ENCODE peak calls at places on chromosomes 6 and 20, in eight cellular contexts. One of them, this sample, is unnamed.

GRCh38 chr6:157585274-157586087 is 204.5 kb downstream of the ZDHHC14 start:
- DNase-seq in retinal pigment epithelial cell: no peak
- DNase-seq in mesothelial cell of epicardium: no peak
- DNase-seq in astrocyte of the spinal cord: no peak
- DNase-seq in type B pancreatic cell: no peak
- DNase-seq in HCT116: no peak
- DNase-seq in CD8-positive, alpha-beta T cell: no peak
- DNase-seq in endothelial cell: no peak
- DNase-seq in this sample: no peak

GRCh38 chr6:121235386-121235785 is 98.9 kb downstream of the TBC1D32 start:
- DNase-seq in retinal pigment epithelial cell: peak
- DNase-seq in mesothelial cell of epicardium: no peak
- DNase-seq in astrocyte of the spinal cord: no peak
- DNase-seq in type B pancreatic cell: no peak
- DNase-seq in HCT116: no peak
- DNase-seq in CD8-positive, alpha-beta T cell: no peak
- DNase-seq in endothelial cell: no peak
- DNase-seq in this sample: no peak

GRCh38 chr6:2020909-2021308 is 224.5 kb downstream of the GMDS start:
- DNase-seq in retinal pigment epithelial cell: no peak
- DNase-seq in mesothelial cell of epicardium: no peak
- DNase-seq in astrocyte of the spinal cord: peak
- DNase-seq in type B pancreatic cell: no peak
- DNase-seq in HCT116: no peak
- DNase-seq in CD8-positive, alpha-beta T cell: no peak
- DNase-seq in endothelial cell: no peak
- DNase-seq in this sample: peak

GRCh38 chr6:55433446-55434130 is 106.3 kb downstream of the GFRAL start:
- DNase-seq in retinal pigment epithelial cell: no peak
- DNase-seq in mesothelial cell of epicardium: no peak
- DNase-seq in astrocyte of the spinal cord: peak
- DNase-seq in type B pancreatic cell: no peak
- DNase-seq in HCT116: no peak
- DNase-seq in CD8-positive, alpha-beta T cell: no peak
- DNase-seq in endothelial cell: no peak
- DNase-seq in this sample: no peak

GRCh38 chr20:17750722-17751045 is 50.9 kb downstream of the BANF2 start:
- DNase-seq in retinal pigment epithelial cell: no peak
- DNase-seq in mesothelial cell of epicardium: no peak
- DNase-seq in astrocyte of the spinal cord: no peak
- DNase-seq in type B pancreatic cell: no peak
- DNase-seq in HCT116: no peak
- DNase-seq in CD8-positive, alpha-beta T cell: no peak
- DNase-seq in endothelial cell: no peak
- DNase-seq in this sample: no peak

GRCh38 chr20:53609501-53610445 is 16.1 kb upstream of the ZNF217 start:
- DNase-seq in retinal pigment epithelial cell: no peak
- DNase-seq in mesothelial cell of epicardium: peak
- DNase-seq in astrocyte of the spinal cord: peak
- DNase-seq in type B pancreatic cell: no peak
- DNase-seq in HCT116: no peak
- DNase-seq in CD8-positive, alpha-beta T cell: peak
- DNase-seq in endothelial cell: peak
- DNase-seq in this sample: no peak

GRCh38 chr6:113401231-113401630 is 455.9 kb upstream of the MARCKS start:
- DNase-seq in retinal pigment epithelial cell: no peak
- DNase-seq in mesothelial cell of epicardium: no peak
- DNase-seq in astrocyte of the spinal cord: no peak
- DNase-seq in type B pancreatic cell: no peak
- DNase-seq in HCT116: no peak
- DNase-seq in CD8-positive, alpha-beta T cell: no peak
- DNase-seq in endothelial cell: no peak
- DNase-seq in this sample: no peak

GRCh38 chr20:14928083-14928482 is 590.7 kb upstream of the FLRT3 start:
- DNase-seq in retinal pigment epithelial cell: peak
- DNase-seq in mesothelial cell of epicardium: no peak
- DNase-seq in astrocyte of the spinal cord: no peak
- DNase-seq in type B pancreatic cell: no peak
- DNase-seq in HCT116: no peak
- DNase-seq in CD8-positive, alpha-beta T cell: no peak
- DNase-seq in endothelial cell: no peak
- DNase-seq in this sample: peak

GRCh38 chr6:107843400-107843799 is 19.3 kb upstream of the SCML4 start:
- DNase-seq in retinal pigment epithelial cell: no peak
- DNase-seq in mesothelial cell of epicardium: no peak
- DNase-seq in astrocyte of the spinal cord: no peak
- DNase-seq in type B pancreatic cell: no peak
- DNase-seq in HCT116: no peak
- DNase-seq in CD8-positive, alpha-beta T cell: no peak
- DNase-seq in endothelial cell: no peak
- DNase-seq in this sample: no peak

GRCh38 chr20:14677455-14677854 is 340.0 kb upstream of the FLRT3 start:
- DNase-seq in retinal pigment epithelial cell: no peak
- DNase-seq in mesothelial cell of epicardium: no peak
- DNase-seq in astrocyte of the spinal cord: no peak
- DNase-seq in type B pancreatic cell: no peak
- DNase-seq in HCT116: no peak
- DNase-seq in CD8-positive, alpha-beta T cell: no peak
- DNase-seq in endothelial cell: no peak
- DNase-seq in this sample: no peak

GRCh38 chr6:72084992-72085569 is 198.7 kb downstream of the RIMS1 start:
- DNase-seq in retinal pigment epithelial cell: peak
- DNase-seq in mesothelial cell of epicardium: no peak
- DNase-seq in astrocyte of the spinal cord: peak
- DNase-seq in type B pancreatic cell: no peak
- DNase-seq in HCT116: no peak
- DNase-seq in CD8-positive, alpha-beta T cell: no peak
- DNase-seq in endothelial cell: no peak
- DNase-seq in this sample: no peak

GRCh38 chr20:52497731-52498130 is 306.2 kb upstream of the ZFP64 start:
- DNase-seq in retinal pigment epithelial cell: no peak
- DNase-seq in mesothelial cell of epicardium: no peak
- DNase-seq in astrocyte of the spinal cord: peak
- DNase-seq in type B pancreatic cell: no peak
- DNase-seq in HCT116: no peak
- DNase-seq in CD8-positive, alpha-beta T cell: no peak
- DNase-seq in endothelial cell: no peak
- DNase-seq in this sample: no peak

GRCh38 chr6:2721219-2721618 is 29.5 kb downstream of the MYLK4 start:
- DNase-seq in retinal pigment epithelial cell: no peak
- DNase-seq in mesothelial cell of epicardium: no peak
- DNase-seq in astrocyte of the spinal cord: no peak
- DNase-seq in type B pancreatic cell: no peak
- DNase-seq in HCT116: no peak
- DNase-seq in CD8-positive, alpha-beta T cell: no peak
- DNase-seq in endothelial cell: no peak
- DNase-seq in this sample: no peak

GRCh38 chr6:109760208-109760607 is 69.1 kb downstream of the FIG4 start:
- DNase-seq in retinal pigment epithelial cell: no peak
- DNase-seq in mesothelial cell of epicardium: no peak
- DNase-seq in astrocyte of the spinal cord: no peak
- DNase-seq in type B pancreatic cell: no peak
- DNase-seq in HCT116: no peak
- DNase-seq in CD8-positive, alpha-beta T cell: no peak
- DNase-seq in endothelial cell: no peak
- DNase-seq in this sample: no peak

GRCh38 chr6:22612241-22612640 is 42.9 kb downstream of the HDGFL1 start:
- DNase-seq in retinal pigment epithelial cell: peak
- DNase-seq in mesothelial cell of epicardium: no peak
- DNase-seq in astrocyte of the spinal cord: no peak
- DNase-seq in type B pancreatic cell: no peak
- DNase-seq in HCT116: no peak
- DNase-seq in CD8-positive, alpha-beta T cell: no peak
- DNase-seq in endothelial cell: no peak
- DNase-seq in this sample: no peak

GRCh38 chr6:106858653-106859092 is 115.9 kb downstream of the CD24 start:
- DNase-seq in retinal pigment epithelial cell: no peak
- DNase-seq in mesothelial cell of epicardium: no peak
- DNase-seq in astrocyte of the spinal cord: peak
- DNase-seq in type B pancreatic cell: no peak
- DNase-seq in HCT116: no peak
- DNase-seq in CD8-positive, alpha-beta T cell: no peak
- DNase-seq in endothelial cell: no peak
- DNase-seq in this sample: peak

DNA sequence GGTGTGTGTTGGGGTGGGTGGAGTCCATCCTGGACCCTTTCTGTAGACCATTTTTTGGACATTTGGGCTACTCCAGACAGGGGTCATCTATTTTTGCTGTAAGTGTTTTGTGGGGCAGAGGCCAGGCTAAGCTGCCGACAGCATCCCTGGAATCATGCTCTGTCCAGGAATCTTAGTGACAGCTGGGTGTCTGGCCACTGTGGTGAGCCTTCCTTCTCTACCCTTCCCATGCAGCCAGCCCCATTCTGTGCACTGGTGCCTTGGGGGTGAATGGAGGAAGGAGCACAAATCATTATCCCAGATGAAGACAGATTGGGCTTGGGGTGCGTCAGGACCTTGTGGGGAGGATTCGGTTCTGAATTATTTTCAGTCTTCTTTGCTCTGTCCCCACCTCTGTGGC is 20.2 kb downstream of the TOX2 start:
- DNase-seq in retinal pigment epithelial cell: no peak
- DNase-seq in mesothelial cell of epicardium: no peak
- DNase-seq in astrocyte of the spinal cord: no peak
- DNase-seq in type B pancreatic cell: no peak
- DNase-seq in HCT116: no peak
- DNase-seq in CD8-positive, alpha-beta T cell: no peak
- DNase-seq in endothelial cell: no peak
- DNase-seq in this sample: no peak
- TF ChIP-seq CTCF in retinal pigment epithelial cell: no peak
- TF ChIP-seq CTCF in mesothelial cell of epicardium: no peak
- TF ChIP-seq CTCF in astrocyte of the spinal cord: no peak
- TF ChIP-seq CTCF in type B pancreatic cell: no peak
- TF ChIP-seq CTCF in HCT116: no peak
- TF ChIP-seq CTCF in CD8-positive, alpha-beta T cell: no peak
- TF ChIP-seq CTCF in endothelial cell: no peak
- TF ChIP-seq CTCF in this sample: no peak

GRCh38 chr20:57400821-57401564 is 9.8 kb downstream of the RBM38 start:
- DNase-seq in retinal pigment epithelial cell: no peak
- DNase-seq in mesothelial cell of epicardium: no peak
- DNase-seq in astrocyte of the spinal cord: no peak
- DNase-seq in type B pancreatic cell: no peak
- DNase-seq in HCT116: no peak
- DNase-seq in CD8-positive, alpha-beta T cell: no peak
- DNase-seq in endothelial cell: no peak
- DNase-seq in this sample: no peak

GRCh38 chr20:57398901-57399535 is 7.8 kb downstream of the RBM38 start:
- DNase-seq in retinal pigment epithelial cell: no peak
- DNase-seq in mesothelial cell of epicardium: no peak
- DNase-seq in astrocyte of the spinal cord: no peak
- DNase-seq in type B pancreatic cell: no peak
- DNase-seq in HCT116: no peak
- DNase-seq in CD8-positive, alpha-beta T cell: no peak
- DNase-seq in endothelial cell: no peak
- DNase-seq in this sample: no peak

GRCh38 chr20:57401565-57401918 is 10.3 kb downstream of the RBM38 start:
- DNase-seq in retinal pigment epithelial cell: no peak
- DNase-seq in mesothelial cell of epicardium: no peak
- DNase-seq in astrocyte of the spinal cord: no peak
- DNase-seq in type B pancreatic cell: no peak
- DNase-seq in HCT116: no peak
- DNase-seq in CD8-positive, alpha-beta T cell: no peak
- DNase-seq in endothelial cell: no peak
- DNase-seq in this sample: no peak

GRCh38 chr20:57399587-57400261 is 8.5 kb downstream of the RBM38 start:
- DNase-seq in retinal pigment epithelial cell: no peak
- DNase-seq in mesothelial cell of epicardium: no peak
- DNase-seq in astrocyte of the spinal cord: no peak
- DNase-seq in type B pancreatic cell: no peak
- DNase-seq in HCT116: no peak
- DNase-seq in CD8-positive, alpha-beta T cell: no peak
- DNase-seq in endothelial cell: no peak
- DNase-seq in this sample: no peak

DNA sequence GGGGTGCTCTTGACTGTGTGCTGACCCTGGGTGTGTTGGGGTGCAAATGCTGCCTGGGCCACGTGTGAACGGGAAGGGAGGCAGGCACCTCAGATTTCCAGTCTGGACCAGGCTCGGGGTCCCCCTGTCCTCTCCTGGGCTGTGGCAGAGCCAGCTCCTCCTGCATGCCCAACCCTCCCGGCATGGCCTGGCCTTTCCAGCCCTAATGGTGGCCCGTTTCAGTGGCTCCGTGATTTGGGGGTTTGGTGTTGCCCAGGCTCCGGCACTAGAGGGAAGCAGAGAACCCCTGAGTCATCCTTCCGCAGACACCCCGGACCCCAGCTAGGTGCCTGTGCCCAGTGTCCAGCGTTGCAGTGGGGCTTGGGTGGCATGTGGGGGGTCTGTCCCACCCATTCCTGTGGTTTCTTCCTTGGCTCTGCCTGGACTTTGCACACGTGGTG is 9.1 kb downstream of the RBM38 start:
- DNase-seq in retinal pigment epithelial cell: no peak
- DNase-seq in mesothelial cell of epicardium: no peak
- DNase-seq in astrocyte of the spinal cord: no peak
- DNase-seq in type B pancreatic cell: no peak
- DNase-seq in HCT116: no peak
- DNase-seq in CD8-positive, alpha-beta T cell: no peak
- DNase-seq in endothelial cell: no peak
- DNase-seq in this sample: no peak
- TF ChIP-seq CTCF in retinal pigment epithelial cell: peak
- TF ChIP-seq CTCF in mesothelial cell of epicardium: no peak
- TF ChIP-seq CTCF in astrocyte of the spinal cord: no peak
- TF ChIP-seq CTCF in type B pancreatic cell: no peak
- TF ChIP-seq CTCF in HCT116: no peak
- TF ChIP-seq CTCF in CD8-positive, alpha-beta T cell: no peak
- TF ChIP-seq CTCF in endothelial cell: no peak
- TF ChIP-seq CTCF in this sample: no peak

DNA sequence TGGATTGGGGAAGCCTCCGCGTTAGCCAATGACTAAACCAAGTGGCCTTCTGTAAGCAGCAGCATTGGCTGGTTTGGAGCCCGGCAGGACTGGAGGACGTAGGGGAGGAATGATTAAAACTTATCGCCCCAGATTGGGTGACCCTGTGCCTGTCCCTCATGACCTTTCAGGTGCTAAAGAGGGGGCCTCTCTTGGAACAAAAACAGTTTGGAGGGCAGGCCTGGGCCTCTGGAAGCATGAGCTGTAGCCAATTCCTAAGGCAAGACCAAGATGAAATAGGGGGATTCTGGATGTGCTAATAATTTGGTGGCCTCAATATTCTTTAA is 1.4 kb downstream of the GMPR start:
- DNase-seq in retinal pigment epithelial cell: peak
- DNase-seq in mesothelial cell of epicardium: no peak
- DNase-seq in astrocyte of the spinal cord: no peak
- DNase-seq in type B pancreatic cell: no peak
- DNase-seq in HCT116: peak
- DNase-seq in CD8-positive, alpha-beta T cell: no peak
- DNase-seq in endothelial cell: no peak
- DNase-seq in this sample: no peak
- TF ChIP-seq CTCF in retinal pigment epithelial cell: no peak
- TF ChIP-seq CTCF in mesothelial cell of epicardium: no peak
- TF ChIP-seq CTCF in astrocyte of the spinal cord: no peak
- TF ChIP-seq CTCF in type B pancreatic cell: no peak
- TF ChIP-seq CTCF in HCT116: no peak
- TF ChIP-seq CTCF in CD8-positive, alpha-beta T cell: no peak
- TF ChIP-seq CTCF in endothelial cell: no peak
- TF ChIP-seq CTCF in this sample: no peak

GRCh38 chr20:12966468-12967085 is 42.2 kb upstream of the SPTLC3 start:
- DNase-seq in retinal pigment epithelial cell: no peak
- DNase-seq in mesothelial cell of epicardium: no peak
- DNase-seq in astrocyte of the spinal cord: peak
- DNase-seq in type B pancreatic cell: no peak
- DNase-seq in HCT116: no peak
- DNase-seq in CD8-positive, alpha-beta T cell: no peak
- DNase-seq in endothelial cell: no peak
- DNase-seq in this sample: no peak
- TF ChIP-seq CTCF in retinal pigment epithelial cell: peak
- TF ChIP-seq CTCF in mesothelial cell of epicardium: peak
- TF ChIP-seq CTCF in astrocyte of the spinal cord: peak
- TF ChIP-seq CTCF in type B pancreatic cell: peak
- TF ChIP-seq CTCF in HCT116: no peak
- TF ChIP-seq CTCF in CD8-positive, alpha-beta T cell: no peak
- TF ChIP-seq CTCF in endothelial cell: no peak
- TF ChIP-seq CTCF in this sample: peak